ENCODE peak calls at places on chromosomes 6 and 20, in nine cellular contexts. H, F, E, Q, L, D, B, A and W are unnamed samples.

GRCh38 chr20:1171461-1172093 is 13.2 kb downstream of the TMEM74B start:
- DNase-seq in H (no peak), L (peak), F (peak), Q (no peak), B (no peak), A (peak), E (peak), D (peak), W (no peak)

GRCh38 chr20:32834972-32835371 is 15.2 kb downstream of the MAPRE1 start:
- DNase-seq in D (no peak), F (no peak), H (no peak), B (no peak), L (no peak), Q (no peak), A (no peak), E (no peak), W (no peak)

GRCh38 chr6:136235233-136235564 is 14.9 kb downstream of the MTFR2 start:
- DNase-seq in A (no peak), B (no peak), E (no peak), L (peak), H (no peak), F (no peak), D (no peak), Q (no peak), W (no peak)

GRCh38 chr6:84575264-84575663 is 189.1 kb downstream of the TBX18 start:
- DNase-seq in E (peak), F (peak), L (no peak), D (no peak), Q (no peak), A (no peak), H (no peak), B (no peak), W (no peak)

GRCh38 chr6:134544737-134545136 is 226.8 kb upstream of the SGK1 start:
- DNase-seq in H (no peak), F (no peak), D (no peak), E (no peak), L (peak), Q (no peak), B (no peak), A (no peak), W (no peak)

GRCh38 chr20:53752971-53753879 is 159.6 kb upstream of the ZNF217 start:
- DNase-seq in H (no peak), E (peak), F (peak), L (no peak), A (no peak), B (no peak), Q (no peak), D (no peak), W (no peak)

GRCh38 chr6:45898941-45899682 is 116.5 kb downstream of the CLIC5 start:
- DNase-seq in F (no peak), E (peak), L (no peak), D (no peak), B (no peak), H (no peak), A (no peak), Q (no peak), W (no peak)

GRCh38 chr20:4483481-4483880 is 238.2 kb upstream of the PRND start:
- DNase-seq in D (no peak), L (peak), B (no peak), H (no peak), Q (no peak), A (no peak), F (peak), E (peak), W (no peak)

GRCh38 chr6:19382676-19383075 is 454.5 kb upstream of the ID4 start:
- DNase-seq in B (no peak), E (no peak), F (no peak), L (no peak), A (no peak), H (no peak), D (no peak), Q (no peak), W (no peak)